ENCODE peak calls at places on chromosome 13, in ten cellular contexts. One of them, this sample, is unnamed. For H3K36me3, the result is how much of the 10 kb centered on the place peaks cover.

GRCh38 chr13:64723735-64724134 is 2506.4 kb downstream of the PCDH9 start:
- DNase-seq in heart right ventricle: no peak
- DNase-seq in tibial artery: no peak
- DNase-seq in thoracic aorta: no peak
- DNase-seq in IMR-90: peak
- DNase-seq in mucosa of descending colon: no peak
- DNase-seq in gastrocnemius medialis: no peak
- DNase-seq in HCT116: peak
- DNase-seq in pancreas: no peak
- DNase-seq in suprapubic skin: no peak
- DNase-seq in this sample: peak

GRCh38 chr13:28100149-28101121 is at the start of gene FLT3:
- DNase-seq in gastrocnemius medialis: no peak
- DNase-seq in IMR-90: peak
- DNase-seq in mucosa of descending colon: peak
- DNase-seq in tibial artery: no peak
- DNase-seq in HCT116: peak
- DNase-seq in pancreas: peak
- DNase-seq in suprapubic skin: no peak
- DNase-seq in thoracic aorta: no peak
- DNase-seq in heart right ventricle: peak
- DNase-seq in this sample: no peak

GRCh38 chr13:95509521-95510315 is 42.8 kb upstream of the CLDN10 start:
- DNase-seq in pancreas: no peak
- DNase-seq in thoracic aorta: no peak
- DNase-seq in HCT116: no peak
- DNase-seq in gastrocnemius medialis: no peak
- DNase-seq in mucosa of descending colon: no peak
- DNase-seq in IMR-90: peak
- DNase-seq in tibial artery: no peak
- DNase-seq in suprapubic skin: no peak
- DNase-seq in heart right ventricle: no peak
- DNase-seq in this sample: no peak

GRCh38 chr13:51422484-51422883 is 30.4 kb downstream of the INTS6 start:
- DNase-seq in heart right ventricle: no peak
- DNase-seq in tibial artery: no peak
- DNase-seq in pancreas: no peak
- DNase-seq in IMR-90: no peak
- DNase-seq in mucosa of descending colon: no peak
- DNase-seq in HCT116: no peak
- DNase-seq in gastrocnemius medialis: no peak
- DNase-seq in suprapubic skin: no peak
- DNase-seq in thoracic aorta: no peak
- DNase-seq in this sample: no peak

GRCh38 chr13:70473912-70474311 is 365.7 kb upstream of the KLHL1 start:
- DNase-seq in gastrocnemius medialis: no peak
- DNase-seq in mucosa of descending colon: no peak
- DNase-seq in suprapubic skin: no peak
- DNase-seq in HCT116: no peak
- DNase-seq in tibial artery: no peak
- DNase-seq in heart right ventricle: no peak
- DNase-seq in thoracic aorta: no peak
- DNase-seq in IMR-90: no peak
- DNase-seq in pancreas: no peak
- DNase-seq in this sample: no peak

GRCh38 chr13:28754698-28755545 is 36.2 kb upstream of the SLC46A3 start:
- DNase-seq in mucosa of descending colon: no peak
- DNase-seq in pancreas: no peak
- DNase-seq in thoracic aorta: no peak
- DNase-seq in IMR-90: peak
- DNase-seq in gastrocnemius medialis: no peak
- DNase-seq in suprapubic skin: no peak
- DNase-seq in HCT116: peak
- DNase-seq in heart right ventricle: peak
- DNase-seq in tibial artery: no peak
- DNase-seq in this sample: no peak

GRCh38 chr13:86830046-86830445 is 841.1 kb upstream of the SLITRK5 start:
- DNase-seq in suprapubic skin: no peak
- DNase-seq in mucosa of descending colon: no peak
- DNase-seq in heart right ventricle: no peak
- DNase-seq in HCT116: no peak
- DNase-seq in gastrocnemius medialis: no peak
- DNase-seq in pancreas: no peak
- DNase-seq in thoracic aorta: no peak
- DNase-seq in IMR-90: no peak
- DNase-seq in tibial artery: no peak
- DNase-seq in this sample: no peak

GRCh38 chr13:114032121-114032799 is 58.4 kb upstream of the C13orf46 start:
- DNase-seq in HCT116: no peak
- DNase-seq in heart right ventricle: no peak
- DNase-seq in mucosa of descending colon: no peak
- DNase-seq in pancreas: no peak
- DNase-seq in suprapubic skin: no peak
- DNase-seq in gastrocnemius medialis: no peak
- DNase-seq in IMR-90: peak
- DNase-seq in tibial artery: no peak
- DNase-seq in thoracic aorta: no peak
- DNase-seq in this sample: no peak

GRCh38 chr13:67977081-67977480 is 746.9 kb upstream of the PCDH9 start:
- DNase-seq in HCT116: no peak
- DNase-seq in IMR-90: no peak
- DNase-seq in suprapubic skin: no peak
- DNase-seq in thoracic aorta: no peak
- DNase-seq in pancreas: no peak
- DNase-seq in heart right ventricle: no peak
- DNase-seq in tibial artery: no peak
- DNase-seq in mucosa of descending colon: no peak
- DNase-seq in gastrocnemius medialis: no peak
- DNase-seq in this sample: no peak

DNA sequence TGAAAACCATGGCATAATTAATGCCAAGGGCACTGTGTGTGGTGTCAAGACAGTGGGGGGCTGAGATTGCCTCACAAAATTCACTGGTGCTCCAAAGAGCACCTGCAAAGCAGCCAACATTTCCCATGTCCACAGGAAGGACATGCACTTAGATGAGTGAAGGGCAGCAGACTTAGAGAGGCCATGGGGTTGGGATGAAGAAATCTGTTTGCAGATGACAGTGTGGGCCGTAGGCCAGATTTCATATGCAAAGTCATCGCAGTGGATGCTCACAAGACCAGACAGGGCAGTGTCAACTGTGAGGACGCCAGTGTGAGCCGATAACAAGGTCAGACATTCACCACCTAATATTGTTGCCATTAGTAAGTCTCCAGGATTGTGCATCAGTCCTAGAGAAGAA is 773.4 kb downstream of the EFNB2 start:
- DNase-seq in thoracic aorta: no peak
- DNase-seq in heart right ventricle: no peak
- DNase-seq in pancreas: no peak
- DNase-seq in suprapubic skin: no peak
- DNase-seq in gastrocnemius medialis: no peak
- DNase-seq in IMR-90: no peak
- DNase-seq in mucosa of descending colon: no peak
- DNase-seq in HCT116: no peak
- DNase-seq in tibial artery: no peak
- DNase-seq in this sample: no peak
- TF ChIP-seq CTCF in thoracic aorta: no peak
- TF ChIP-seq CTCF in heart right ventricle: no peak
- TF ChIP-seq CTCF in pancreas: no peak
- TF ChIP-seq CTCF in suprapubic skin: no peak
- TF ChIP-seq CTCF in gastrocnemius medialis: no peak
- TF ChIP-seq CTCF in IMR-90: no peak
- TF ChIP-seq CTCF in mucosa of descending colon: no peak
- TF ChIP-seq CTCF in HCT116: no peak
- TF ChIP-seq CTCF in tibial artery: no peak
- TF ChIP-seq CTCF in this sample: no peak

DNA sequence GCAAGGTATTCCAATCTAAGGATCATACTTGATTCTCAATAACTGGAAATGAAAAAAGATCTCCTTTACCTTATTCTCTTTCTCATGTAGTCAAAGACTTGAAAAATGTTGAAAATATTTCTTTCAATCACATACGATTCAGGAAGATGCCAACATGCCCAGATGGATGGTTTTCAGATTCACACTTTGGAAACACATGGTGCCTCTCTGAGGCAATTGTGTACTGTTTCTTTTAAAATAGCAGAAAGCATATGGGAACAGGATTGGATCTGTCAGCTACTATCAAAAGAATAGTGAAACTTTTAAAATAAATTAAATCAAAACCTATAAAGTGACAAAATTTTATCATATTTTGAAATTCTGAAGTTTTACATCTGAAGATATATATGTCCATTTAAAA is 222.4 kb downstream of the SPRY2 start:
- DNase-seq in thoracic aorta: no peak
- DNase-seq in pancreas: no peak
- DNase-seq in IMR-90: no peak
- DNase-seq in gastrocnemius medialis: no peak
- DNase-seq in HCT116: no peak
- DNase-seq in suprapubic skin: no peak
- DNase-seq in heart right ventricle: no peak
- DNase-seq in tibial artery: no peak
- DNase-seq in mucosa of descending colon: no peak
- DNase-seq in this sample: no peak
- H3K36me3 ChIP-seq in thoracic aorta: under half
- H3K36me3 ChIP-seq in pancreas: under half
- H3K36me3 ChIP-seq in IMR-90: under half
- H3K36me3 ChIP-seq in gastrocnemius medialis: under half
- H3K36me3 ChIP-seq in HCT116: under half
- H3K36me3 ChIP-seq in suprapubic skin: under half
- H3K36me3 ChIP-seq in heart right ventricle: under half
- H3K36me3 ChIP-seq in tibial artery: under half
- H3K36me3 ChIP-seq in mucosa of descending colon: under half
- H3K36me3 ChIP-seq in this sample: under half

DNA sequence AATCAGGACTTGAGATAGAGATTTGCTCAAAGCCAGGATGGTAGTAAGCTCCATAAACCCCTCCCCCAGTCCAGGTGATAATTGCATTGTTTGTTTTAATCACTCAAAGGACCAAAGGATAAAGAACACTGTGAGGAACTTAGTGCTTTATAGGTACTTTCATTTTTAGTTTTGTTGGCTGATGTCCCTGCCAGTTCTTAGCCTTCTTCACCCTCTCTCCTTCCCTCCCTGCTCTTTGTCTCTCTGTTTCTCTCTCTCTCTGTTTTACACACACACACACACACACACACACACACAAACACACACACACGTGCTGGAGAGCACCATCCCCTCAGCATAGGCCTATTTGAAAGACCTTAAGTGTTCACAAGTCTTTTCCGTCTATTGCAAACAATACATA is 5.2 kb downstream of the FRY start:
- DNase-seq in mucosa of descending colon: no peak
- DNase-seq in suprapubic skin: no peak
- DNase-seq in IMR-90: no peak
- DNase-seq in tibial artery: no peak
- DNase-seq in thoracic aorta: no peak
- DNase-seq in heart right ventricle: no peak
- DNase-seq in pancreas: no peak
- DNase-seq in gastrocnemius medialis: no peak
- DNase-seq in HCT116: no peak
- DNase-seq in this sample: no peak
- H3K4me3 ChIP-seq in mucosa of descending colon: no peak
- H3K4me3 ChIP-seq in suprapubic skin: no peak
- H3K4me3 ChIP-seq in IMR-90: no peak
- H3K4me3 ChIP-seq in tibial artery: peak
- H3K4me3 ChIP-seq in thoracic aorta: peak
- H3K4me3 ChIP-seq in heart right ventricle: no peak
- H3K4me3 ChIP-seq in pancreas: no peak
- H3K4me3 ChIP-seq in gastrocnemius medialis: peak
- H3K4me3 ChIP-seq in HCT116: no peak
- H3K4me3 ChIP-seq in this sample: no peak

DNA sequence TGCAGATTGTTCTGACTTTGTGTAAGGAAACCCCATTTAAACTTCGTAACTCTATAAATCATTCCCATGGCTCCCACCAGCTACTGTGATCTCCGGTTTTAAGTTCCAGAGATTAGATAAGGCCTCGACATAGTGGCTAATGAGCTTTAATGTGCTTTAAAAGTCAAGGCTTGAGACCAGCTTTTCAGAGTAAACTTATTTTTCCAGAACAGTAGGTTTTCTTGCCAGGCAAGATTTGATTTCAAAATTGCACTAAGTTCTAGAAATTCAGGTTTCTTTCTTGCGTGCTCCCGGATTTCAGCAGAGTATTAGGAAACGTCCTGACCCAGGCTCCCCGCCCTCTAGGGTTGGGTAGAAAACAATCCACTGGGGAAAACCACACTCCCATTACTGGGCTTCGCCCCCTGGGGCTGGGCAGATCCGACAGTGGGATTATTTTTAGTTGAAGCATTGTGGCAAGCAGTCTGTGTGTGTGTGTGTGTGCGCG is 43.3 kb downstream of the CRYL1 start:
- DNase-seq in pancreas: no peak
- DNase-seq in tibial artery: no peak
- DNase-seq in IMR-90: no peak
- DNase-seq in mucosa of descending colon: no peak
- DNase-seq in gastrocnemius medialis: no peak
- DNase-seq in thoracic aorta: no peak
- DNase-seq in suprapubic skin: no peak
- DNase-seq in HCT116: no peak
- DNase-seq in heart right ventricle: no peak
- DNase-seq in this sample: no peak
- TF ChIP-seq CTCF in pancreas: no peak
- TF ChIP-seq CTCF in tibial artery: no peak
- TF ChIP-seq CTCF in IMR-90: no peak
- TF ChIP-seq CTCF in mucosa of descending colon: no peak
- TF ChIP-seq CTCF in gastrocnemius medialis: no peak
- TF ChIP-seq CTCF in thoracic aorta: no peak
- TF ChIP-seq CTCF in suprapubic skin: no peak
- TF ChIP-seq CTCF in HCT116: no peak
- TF ChIP-seq CTCF in heart right ventricle: no peak
- TF ChIP-seq CTCF in this sample: no peak

GRCh38 chr13:36328821-36329220 is 17.4 kb downstream of the SPART start:
- DNase-seq in thoracic aorta: no peak
- DNase-seq in pancreas: no peak
- DNase-seq in tibial artery: no peak
- DNase-seq in IMR-90: no peak
- DNase-seq in gastrocnemius medialis: no peak
- DNase-seq in HCT116: no peak
- DNase-seq in mucosa of descending colon: no peak
- DNase-seq in suprapubic skin: no peak
- DNase-seq in heart right ventricle: no peak
- DNase-seq in this sample: no peak

GRCh38 chr13:36329355-36329754 is 16.8 kb downstream of the SPART start:
- DNase-seq in suprapubic skin: no peak
- DNase-seq in pancreas: no peak
- DNase-seq in heart right ventricle: no peak
- DNase-seq in IMR-90: peak
- DNase-seq in thoracic aorta: no peak
- DNase-seq in mucosa of descending colon: no peak
- DNase-seq in tibial artery: no peak
- DNase-seq in HCT116: no peak
- DNase-seq in gastrocnemius medialis: no peak
- DNase-seq in this sample: no peak

GRCh38 chr13:36337938-36338337 is 8.3 kb downstream of the SPART start:
- DNase-seq in pancreas: no peak
- DNase-seq in gastrocnemius medialis: no peak
- DNase-seq in suprapubic skin: no peak
- DNase-seq in thoracic aorta: no peak
- DNase-seq in tibial artery: no peak
- DNase-seq in IMR-90: no peak
- DNase-seq in HCT116: no peak
- DNase-seq in heart right ventricle: no peak
- DNase-seq in mucosa of descending colon: no peak
- DNase-seq in this sample: no peak

GRCh38 chr13:36332986-36333385 is 13.2 kb downstream of the SPART start:
- DNase-seq in suprapubic skin: no peak
- DNase-seq in IMR-90: peak
- DNase-seq in tibial artery: no peak
- DNase-seq in HCT116: no peak
- DNase-seq in pancreas: no peak
- DNase-seq in gastrocnemius medialis: no peak
- DNase-seq in heart right ventricle: no peak
- DNase-seq in thoracic aorta: no peak
- DNase-seq in mucosa of descending colon: no peak
- DNase-seq in this sample: no peak
- H3K36me3 ChIP-seq in suprapubic skin: under half
- H3K36me3 ChIP-seq in IMR-90: under half
- H3K36me3 ChIP-seq in tibial artery: under half
- H3K36me3 ChIP-seq in HCT116: under half
- H3K36me3 ChIP-seq in pancreas: under half
- H3K36me3 ChIP-seq in gastrocnemius medialis: under half
- H3K36me3 ChIP-seq in heart right ventricle: under half
- H3K36me3 ChIP-seq in thoracic aorta: under half
- H3K36me3 ChIP-seq in mucosa of descending colon: under half
- H3K36me3 ChIP-seq in this sample: under half

This sample was measured in BJ.